ENCODE peak calls at places on chromosome 20, in six cellular contexts. X is effector memory CD4-positive, alpha-beta T cell; D is T-helper 2 cell; T is kidney; V is neural crest cell; Z is stimulated activated CD8-positive, alpha-beta memory T cell treated with anti-CD3 and anti-CD28 coated beads, Interleukin-7, amount 100 ng/mL, for 24 hours. A is an unnamed sample.

GRCh38 chr20:5657873-5658200 is 92.4 kb upstream of the SHLD1 start:
- DNase-seq in D (no peak), V (no peak), Z (no peak), X (no peak), T (no peak), A (no peak)

GRCh38 chr20:2093200-2093781 is 8.3 kb upstream of the STK35 start:
- DNase-seq in D (no peak), V (no peak), X (no peak), T (no peak), Z (no peak), A (no peak)

GRCh38 chr20:49230021-49230420 is 10.8 kb downstream of the DDX27 start:
- DNase-seq in T (no peak), Z (no peak), D (no peak), V (no peak), X (no peak), A (no peak)

GRCh38 chr20:25227317-25227831 is 20.5 kb upstream of the PYGB start:
- DNase-seq in T (no peak), V (no peak), Z (no peak), D (no peak), X (no peak), A (no peak)

GRCh38 chr20:61185841-61186601 is 66.0 kb upstream of the CDH4 start:
- DNase-seq in V (no peak), Z (no peak), X (no peak), T (no peak), D (no peak), A (no peak)

GRCh38 chr20:2421247-2421646 is 40.5 kb downstream of the TGM6 start:
- DNase-seq in Z (no peak), T (no peak), X (no peak), V (no peak), D (no peak), A (no peak)

GRCh38 chr20:50271674-50272412 is 81.2 kb downstream of the CEBPB start:
- DNase-seq in Z (no peak), V (no peak), X (no peak), T (no peak), D (no peak), A (no peak)

GRCh38 chr20:38725959-38726848 is 1.9 kb downstream of the SLC32A1 start:
- DNase-seq in X (no peak), T (no peak), D (no peak), Z (no peak), V (peak; percentile 77), A (no peak)

GRCh38 chr20:48722737-48723191 is 105.0 kb downstream of the PREX1 start:
- DNase-seq in X (no peak), T (no peak), V (no peak), Z (no peak), D (no peak), A (no peak)

GRCh38 chr20:4548552-4548951 is 173.2 kb upstream of the PRND start:
- DNase-seq in V (no peak), Z (no peak), T (no peak), D (no peak), X (no peak), A (no peak)

GRCh38 chr20:3406481-3407425 is 716 bp downstream of the DNAAF9 start:
- DNase-seq in Z (no peak), D (peak; percentile 4), V (peak; percentile 9), X (no peak), T (peak; percentile 69), A (no peak)

GRCh38 chr20:32879538-32879937 is 20.8 kb downstream of the EFCAB8 start:
- DNase-seq in D (no peak), T (no peak), Z (no peak), X (no peak), V (no peak), A (no peak)

GRCh38 chr20:46213946-46214830 is 94.1 kb downstream of the CDH22 start:
- DNase-seq in D (no peak), V (no peak), T (no peak), X (no peak), Z (no peak), A (no peak)

GRCh38 chr20:63215101-63216040 is 560 bp downstream of the YTHDF1 start:
- DNase-seq in D (no peak), T (peak; percentile 87), X (no peak), Z (no peak), V (peak; percentile 35), A (no peak)

GRCh38 chr20:17023811-17024210 is 203.0 kb upstream of the PCSK2 start:
- DNase-seq in Z (no peak), V (no peak), D (no peak), T (no peak), X (no peak), A (no peak)

GRCh38 chr20:50516935-50517816 is 7.0 kb downstream of the PTPN1 start:
- DNase-seq in V (no peak), T (no peak), D (no peak), X (no peak), Z (no peak), A (no peak)

GRCh38 chr20:23116301-23117089 is 30.4 kb upstream of the CD93 start:
- DNase-seq in D (no peak), V (no peak), Z (no peak), T (no peak), X (no peak), A (no peak)

GRCh38 chr20:44517454-44517853 is 4.4 kb downstream of the SERINC3 start:
- DNase-seq in V (no peak), D (no peak), T (no peak), X (no peak), Z (no peak), A (no peak)

GRCh38 chr20:58891076-58891685 is 38.7 kb downstream of the GNAS start:
- DNase-seq in V (peak; percentile 59), Z (no peak), X (peak; percentile 63), T (peak; percentile 94), D (peak; percentile 52), A (peak; percentile 69)

GRCh38 chr20:25294459-25295385 is 46.8 kb downstream of the PYGB start:
- DNase-seq in V (peak; percentile 58), X (no peak), D (peak; percentile 32), Z (peak; percentile 31), T (no peak), A (no peak)

GRCh38 chr20:58112017-58112781 is 116.3 kb downstream of the ANKRD60 start:
- DNase-seq in T (no peak), Z (no peak), V (no peak), X (no peak), D (no peak), A (no peak)

GRCh38 chr20:23143098-23143497 is 57.0 kb upstream of the CD93 start:
- DNase-seq in D (no peak), X (no peak), V (no peak), T (peak; percentile 76), Z (no peak), A (no peak)

A was measured in T-helper 22 cell.